ENCODE peak calls at places on chromosomes 4 and X, in six cellular contexts. B, M, U, I, H and A are unnamed samples.
A peak's percentile ranks its signal among the peaks of the same experiment; 100 is the strongest.

GRCh38 chr4:145299380-145300076 is 119.1 kb upstream of the OTUD4 start:
- DNase-seq in B (no peak), M (no peak), U (no peak), I (no peak), H (no peak), A (no peak)

GRCh38 chr4:146095091-146095690 is 80.3 kb upstream of the LSM6 start:
- DNase-seq in B (peak; percentile 76), M (peak; percentile 17), U (no peak), I (peak; percentile 78), H (peak; percentile 5), A (no peak)

GRCh38 chr4:28555851-28556250 is 1695.2 kb downstream of the STIM2 start:
- DNase-seq in B (no peak), M (no peak), U (no peak), I (no peak), H (no peak), A (no peak)

GRCh38 chr4:52780206-52780605 is 29.0 kb upstream of the ERVMER34-1 start:
- DNase-seq in B (no peak), M (no peak), U (no peak), I (no peak), H (no peak), A (no peak)

GRCh38 chrX:103733017-103733416 is 22.3 kb downstream of the TMEM31 start:
- DNase-seq in B (no peak), M (no peak), U (no peak), I (no peak), H (no peak), A (no peak)

GRCh38 chr4:96164814-96165351 is 325.0 kb downstream of the PDHA2 start:
- DNase-seq in B (no peak), M (no peak), U (no peak), I (no peak), H (no peak), A (no peak)

GRCh38 chr4:182453830-182454229 is 210.6 kb downstream of the TENM3 start:
- DNase-seq in B (no peak), M (no peak), U (no peak), I (no peak), H (no peak), A (no peak)

GRCh38 chrX:100407784-100408642 is 2.1 kb downstream of the PCDH19 start:
- DNase-seq in B (peak; percentile 60), M (no peak), U (no peak), I (no peak), H (no peak), A (peak; percentile 33)

GRCh38 chrX:46770817-46771163 is 11.9 kb upstream of the SLC9A7 start:
- DNase-seq in B (peak; percentile 22), M (no peak), U (no peak), I (no peak), H (no peak), A (no peak)

GRCh38 chr4:125316781-125317525 is 2.2 kb downstream of the FAT4 start:
- DNase-seq in B (peak; percentile 81), M (peak; percentile 66), U (peak; percentile 72), I (peak; percentile 40), H (no peak), A (peak; percentile 64)

GRCh38 chrX:20019672-20020365 is 29.0 kb upstream of the BCLAF3 start:
- DNase-seq in B (no peak), M (no peak), U (no peak), I (no peak), H (no peak), A (no peak)

GRCh38 chr4:169993531-169993930 is 32.7 kb downstream of the MFAP3L start:
- DNase-seq in B (no peak), M (no peak), U (no peak), I (no peak), H (no peak), A (no peak)

GRCh38 chr4:123671633-123672404 is 275.2 kb downstream of the SPRY1 start:
- DNase-seq in B (no peak), M (no peak), U (no peak), I (no peak), H (no peak), A (no peak)

GRCh38 chr4:87078987-87079469 is 141.4 kb downstream of the KLHL8 start:
- DNase-seq in B (no peak), M (no peak), U (no peak), I (no peak), H (no peak), A (no peak)

GRCh38 chr4:130576218-130576617 is 1480.3 kb downstream of the C4orf33 start:
- DNase-seq in B (no peak), M (peak; percentile 28), U (no peak), I (no peak), H (no peak), A (no peak)

GRCh38 chrX:119150163-119151135 is 22.8 kb upstream of the KIAA1210 start:
- DNase-seq in B (no peak), M (no peak), U (peak; percentile 73), I (no peak), H (no peak), A (peak; percentile 29)

GRCh38 chr4:89283226-89283974 is 24.2 kb downstream of the GPRIN3 start:
- DNase-seq in B (no peak), M (no peak), U (no peak), I (peak; percentile 28), H (no peak), A (no peak)

GRCh38 chr4:164204434-164204833 is 549.5 kb upstream of the SMIM31 start:
- DNase-seq in B (peak; percentile 48), M (no peak), U (no peak), I (peak; percentile 13), H (no peak), A (no peak)

GRCh38 chrX:81261576-81261975 is 59.7 kb downstream of the SH3BGRL start:
- DNase-seq in B (no peak), M (no peak), U (no peak), I (no peak), H (no peak), A (no peak)

GRCh38 chr4:110073045-110073845 is 125.2 kb downstream of the ELOVL6 start:
- DNase-seq in B (no peak), M (peak; percentile 47), U (no peak), I (no peak), H (no peak), A (no peak)

GRCh38 chrX:110286126-110286525 is 31.8 kb downstream of the AMMECR1 start:
- DNase-seq in B (no peak), M (no peak), U (no peak), I (peak; percentile 26), H (no peak), A (no peak)

GRCh38 chr4:3484057-3484973 is 21.2 kb downstream of the DOK7 start:
- DNase-seq in B (no peak), M (peak; percentile 70), U (peak; percentile 91), I (peak; percentile 52), H (no peak), A (no peak)
- H3K4me1 ChIP-seq in B (no peaks in the 10 kb centered on the region), M (peaks cover 19% of the 10 kb centered on the region), U (peaks cover 5% of the 10 kb centered on the region), I (peaks cover 13% of the 10 kb centered on the region), H (peaks cover 23% of the 10 kb centered on the region), A (peaks cover 4% of the 10 kb centered on the region)

GRCh38 chrX:24498181-24498580 is 33.1 kb downstream of the PDK3 start:
- DNase-seq in B (peak; percentile 61), M (no peak), U (no peak), I (peak; percentile 26), H (no peak), A (no peak)
- TF ChIP-seq CTCF in B (peak; percentile 64), M (peak; percentile 36), U (peak; percentile 24), I (peak; percentile 39), H (peak; percentile 21), A (peak; percentile 52)

GRCh38 chr4:6915041-6916005 is 5.7 kb downstream of the TBC1D14 start:
- DNase-seq in B (no peak), M (no peak), U (peak; percentile 73), I (no peak), H (no peak), A (no peak)
- H3K4me1 ChIP-seq in B (peaks cover 2% of the 10 kb centered on the region), M (peaks cover 39% of the 10 kb centered on the region), U (peaks cover 75% of the 10 kb centered on the region), I (peaks cover 61% of the 10 kb centered on the region), H (peaks cover 3% of the 10 kb centered on the region), A (peaks cover 5% of the 10 kb centered on the region)

GRCh38 chr4:15333692-15334633 is 93.9 kb upstream of the C1QTNF7 start:
- DNase-seq in B (no peak), M (no peak), U (no peak), I (no peak), H (no peak), A (no peak)

GRCh38 chr4:15337258-15337657 is 90.6 kb upstream of the C1QTNF7 start:
- DNase-seq in B (no peak), M (no peak), U (no peak), I (no peak), H (no peak), A (no peak)

GRCh38 chr4:15332377-15332776 is 95.5 kb upstream of the C1QTNF7 start:
- DNase-seq in B (no peak), M (no peak), U (no peak), I (no peak), H (no peak), A (no peak)

GRCh38 chr4:15339732-15340131 is 88.1 kb upstream of the C1QTNF7 start:
- DNase-seq in B (no peak), M (no peak), U (no peak), I (no peak), H (no peak), A (no peak)

GRCh38 chr4:15336410-15337184 is 91.2 kb upstream of the C1QTNF7 start:
- DNase-seq in B (peak; percentile 64), M (no peak), U (no peak), I (no peak), H (peak; percentile 25), A (peak; percentile 42)
- TF ChIP-seq CTCF in B (no peak), M (no peak), U (no peak), I (no peak), H (no peak), A (no peak)

DNA sequence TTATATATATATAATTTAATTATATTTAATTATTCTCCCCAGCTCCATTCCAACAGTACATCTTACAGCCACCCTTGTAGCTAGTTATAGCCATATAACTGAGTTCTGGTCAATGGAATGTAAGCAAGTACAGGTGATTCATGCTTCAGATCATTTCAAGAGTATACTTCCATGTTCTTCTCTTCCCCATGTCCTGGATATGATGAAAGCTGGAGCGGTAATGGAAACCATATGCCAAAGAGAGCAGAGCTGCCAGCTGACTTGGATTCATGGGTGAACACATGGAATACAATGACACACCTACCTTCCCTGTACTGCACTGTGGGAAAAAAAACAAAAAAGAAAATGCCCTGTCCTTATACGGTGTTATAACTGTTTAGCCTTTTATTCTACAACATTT is 17.5 kb upstream of the CORIN start:
- DNase-seq in B (no peak), M (no peak), U (no peak), I (no peak), H (no peak), A (no peak)
- H3K4me1 ChIP-seq in B (no peaks in the 10 kb centered on the region), M (no peaks in the 10 kb centered on the region), U (no peaks in the 10 kb centered on the region), I (no peaks in the 10 kb centered on the region), H (no peaks in the 10 kb centered on the region), A (no peaks in the 10 kb centered on the region)